ENCODE peak calls at places on chromosomes 3 and 15, in eight cellular contexts. V, G, J, H, D, L, O and Q are unnamed samples.

GRCh38 chr15:28977377-28978010 is 91.7 kb downstream of the APBA2 start:
- DNase-seq in V (no peak), L (no peak), H (no peak), J (no peak), D (peak; percentile 91), O (peak; percentile 46), G (no peak), Q (no peak)

GRCh38 chr15:73560501-73561117 is 72.6 kb downstream of the NPTN start:
- DNase-seq in J (no peak), H (no peak), G (no peak), L (peak; percentile 51), D (peak; percentile 55), O (peak; percentile 83), V (no peak), Q (no peak)

GRCh38 chr3:106913966-106914365 is 463.3 kb upstream of the CCDC54 start:
- DNase-seq in V (no peak), G (no peak), J (no peak), O (no peak), H (no peak), D (no peak), L (peak; percentile 40), Q (no peak)

GRCh38 chr3:147389265-147390175 is 16.8 kb downstream of the ZIC4 start:
- DNase-seq in O (no peak), H (no peak), G (no peak), L (no peak), J (no peak), V (no peak), D (no peak), Q (no peak)

GRCh38 chr15:37204698-37205097 is 104.3 kb upstream of the MEIS2 start:
- DNase-seq in G (no peak), J (no peak), D (no peak), O (peak; percentile 2), H (no peak), L (no peak), V (no peak), Q (no peak)

GRCh38 chr3:129323651-129324294 is 45.1 kb downstream of the HMCES start:
- DNase-seq in V (no peak), J (no peak), G (no peak), O (no peak), H (no peak), D (no peak), L (no peak), Q (no peak)

GRCh38 chr15:36468746-36469145 is 110.7 kb upstream of the CDIN1 start:
- DNase-seq in V (no peak), D (peak; percentile 100), J (no peak), G (no peak), H (no peak), L (no peak), O (no peak), Q (no peak)

GRCh38 chr3:100030346-100030745 is 84.0 kb downstream of the FILIP1L start:
- DNase-seq in O (no peak), G (no peak), L (no peak), H (no peak), J (no peak), D (no peak), V (no peak), Q (no peak)

GRCh38 chr3:48685603-48686511 is at the start of gene NCKIPSD:
- DNase-seq in V (peak; percentile 95), H (peak; percentile 99), O (peak; percentile 75), L (peak; percentile 94), G (peak; percentile 50), J (peak; percentile 86), D (no peak), Q (peak; percentile 83)

GRCh38 chr3:125145751-125146475 is 66.6 kb downstream of the SLC12A8 start:
- DNase-seq in D (no peak), G (no peak), L (no peak), J (no peak), V (no peak), O (no peak), H (no peak), Q (no peak)

GRCh38 chr15:29698030-29698701 is 124.1 kb downstream of the TJP1 start:
- DNase-seq in J (no peak), D (peak; percentile 37), G (no peak), V (no peak), H (no peak), O (no peak), L (no peak), Q (no peak)

GRCh38 chr3:13040381-13041074 is 32.7 kb downstream of the IQSEC1 start:
- DNase-seq in G (no peak), J (no peak), V (no peak), L (peak; percentile 74), D (no peak), H (peak; percentile 69), O (no peak), Q (no peak)

GRCh38 chr3:158460929-158461328 is 110.1 kb upstream of the MLF1 start:
- DNase-seq in V (no peak), G (no peak), D (no peak), H (no peak), L (no peak), J (no peak), O (peak; percentile 21), Q (no peak)

GRCh38 chr3:72753495-72753894 is 94.8 kb downstream of the SHQ1 start:
- DNase-seq in G (no peak), H (no peak), J (no peak), D (no peak), L (no peak), O (no peak), V (no peak), Q (no peak)

GRCh38 chr15:63940956-63941620 is 105.2 kb downstream of the DAPK2 start:
- DNase-seq in H (no peak), O (no peak), L (no peak), D (no peak), V (no peak), J (no peak), G (no peak), Q (no peak)

GRCh38 chr3:116052602-116053001 is 392.7 kb downstream of the LSAMP start:
- DNase-seq in G (no peak), D (no peak), L (no peak), O (no peak), J (no peak), V (no peak), H (no peak), Q (no peak)

GRCh38 chr3:158094917-158095301 is 11.3 kb downstream of the SHOX2 start:
- DNase-seq in D (no peak), J (no peak), V (no peak), G (no peak), H (peak; percentile 53), O (no peak), L (no peak), Q (no peak)

GRCh38 chr15:100733088-100733487 is 130.7 kb downstream of the ASB7 start:
- DNase-seq in L (no peak), D (no peak), H (no peak), O (no peak), J (no peak), V (no peak), G (no peak), Q (no peak)

GRCh38 chr15:42499888-42500609 is 4.6 kb downstream of the SNAP23 start:
- DNase-seq in J (no peak), G (no peak), H (no peak), D (no peak), L (peak; percentile 31), O (no peak), V (no peak), Q (no peak)
- H3K9me3 ChIP-seq in J (no peaks in the 10 kb centered on the region), G (no peaks in the 10 kb centered on the region), H (no peaks in the 10 kb centered on the region), D (no peaks in the 10 kb centered on the region), L (no peaks in the 10 kb centered on the region), O (no peaks in the 10 kb centered on the region), V (no peaks in the 10 kb centered on the region), Q (no peaks in the 10 kb centered on the region)

DNA sequence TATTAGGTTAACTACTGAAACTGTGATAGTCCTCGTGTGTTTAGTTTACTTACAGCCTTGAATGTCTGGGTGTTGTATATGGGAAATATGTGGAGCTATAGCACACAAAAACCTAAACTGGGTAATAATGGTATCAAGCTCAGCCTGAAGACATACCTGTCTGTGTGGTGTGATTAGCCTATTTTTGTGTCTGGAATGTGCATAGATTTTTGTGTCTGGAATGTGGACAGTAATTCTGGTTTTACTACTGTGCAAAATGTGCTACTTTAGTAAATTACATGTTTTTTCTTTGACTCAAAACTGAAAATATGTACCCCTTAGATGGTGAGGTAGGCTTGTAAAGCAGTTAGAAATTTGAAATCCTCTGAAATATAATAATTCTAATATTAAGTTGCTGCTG is 43.5 kb downstream of the CHD2 start:
- DNase-seq in H (no peak), J (no peak), G (no peak), O (no peak), V (no peak), D (no peak), L (no peak), Q (no peak)
- H3K9me3 ChIP-seq in H (peaks cover under 1% of the 10 kb centered on the region), J (no peaks in the 10 kb centered on the region), G (peaks cover 10% of the 10 kb centered on the region), O (peaks cover 11% of the 10 kb centered on the region), V (no peaks in the 10 kb centered on the region), D (peaks cover 6% of the 10 kb centered on the region), L (peaks cover under 1% of the 10 kb centered on the region), Q (peaks cover 11% of the 10 kb centered on the region)

GRCh38 chr3:121821421-121822199 is 13.2 kb downstream of the IQCB1 start:
- DNase-seq in V (no peak), L (no peak), O (no peak), D (no peak), H (no peak), J (no peak), G (no peak), Q (no peak)
- H3K9me3 ChIP-seq in V (no peaks in the 10 kb centered on the region), L (peaks cover 12% of the 10 kb centered on the region), O (peaks cover 21% of the 10 kb centered on the region), D (no peaks in the 10 kb centered on the region), H (no peaks in the 10 kb centered on the region), J (no peaks in the 10 kb centered on the region), G (peaks cover 17% of the 10 kb centered on the region), Q (no peaks in the 10 kb centered on the region)

GRCh38 chr15:25091421-25092158 is 136.8 kb downstream of the SNRPN start:
- DNase-seq in G (no peak), D (no peak), O (no peak), J (no peak), H (no peak), V (no peak), L (no peak), Q (no peak)

GRCh38 chr15:25089577-25089976 is 134.8 kb downstream of the SNRPN start:
- DNase-seq in V (no peak), H (no peak), G (no peak), L (no peak), D (no peak), O (no peak), J (no peak), Q (no peak)

GRCh38 chr15:25088261-25088790 is 133.5 kb downstream of the SNRPN start:
- DNase-seq in O (no peak), J (no peak), D (no peak), G (no peak), H (no peak), V (no peak), L (no peak), Q (no peak)

GRCh38 chr15:25092661-25093060 is 137.9 kb downstream of the SNRPN start:
- DNase-seq in V (no peak), L (no peak), D (no peak), G (no peak), H (no peak), O (no peak), J (no peak), Q (no peak)

DNA sequence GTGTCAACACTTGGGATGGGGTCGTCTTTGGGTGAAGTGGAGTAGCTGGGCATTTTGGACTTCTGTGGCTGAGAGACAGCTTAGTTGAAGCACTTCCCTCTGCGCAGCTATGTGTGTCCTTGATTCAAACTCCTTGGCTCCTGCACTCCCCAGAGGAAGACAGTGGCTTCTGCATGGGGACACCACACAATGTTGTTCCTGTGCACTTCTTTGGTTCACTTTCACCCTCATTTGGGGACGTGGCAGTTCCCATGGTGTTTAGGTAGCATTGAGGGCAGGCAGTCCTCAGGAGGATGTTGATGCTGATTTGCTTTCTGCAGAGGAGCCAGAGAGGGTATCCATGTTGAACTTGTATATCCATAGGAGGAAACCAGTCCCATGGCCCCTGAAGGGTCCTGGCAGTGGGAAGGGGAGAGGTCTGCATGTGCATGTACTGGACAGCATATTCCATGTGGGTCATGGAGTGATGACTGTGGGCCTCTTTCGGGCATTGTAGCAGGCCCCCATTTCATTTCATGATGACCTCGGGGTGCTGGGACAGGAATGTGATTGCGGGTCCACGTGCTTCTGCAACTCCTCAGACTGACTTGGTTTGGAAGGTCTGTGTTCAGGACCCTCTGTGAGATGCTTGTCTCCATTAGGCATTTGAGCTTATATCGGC is 135.4 kb downstream of the SNRPN start:
- DNase-seq in L (no peak), H (no peak), J (no peak), O (no peak), V (no peak), D (no peak), G (no peak), Q (no peak)
- H3K9me3 ChIP-seq in L (no peaks in the 10 kb centered on the region), H (no peaks in the 10 kb centered on the region), J (peaks cover 7% of the 10 kb centered on the region), O (peaks cover 21% of the 10 kb centered on the region), V (peaks cover 97% of the 10 kb centered on the region), D (peaks cover 63% of the 10 kb centered on the region), G (peaks cover 84% of the 10 kb centered on the region), Q (peaks cover 24% of the 10 kb centered on the region)